ENCODE peak calls at places on chromosomes 2 and 18, in ten cellular contexts. One of them, this sample, is unnamed.

GRCh38 chr2:16281451-16282330 is 341.3 kb downstream of the MYCN start:
- DNase-seq in NCI-H446 treated with DMSO at 0.1 percent for 48 hours: no peak
- DNase-seq in GM13977: peak
- DNase-seq in SHP77 treated with DMSO at 0.1 percent for 48 hours: no peak
- DNase-seq in activated T-helper 1 cell treated with Interleukin-2 at 50 U/mL for 16 hours: no peak
- DNase-seq in H54: peak
- DNase-seq in activated gamma-delta T cell treated with Interleukin-2 at 50 U/mL for 16 hours: no peak
- DNase-seq in stimulated activated CD8-positive, alpha-beta memory T cell treated with anti-CD3 and anti-CD28 coated beads, Interleukin-4, amount 100 ng/mL, for 48 hours: no peak
- DNase-seq in cerebellum: peak
- DNase-seq in NCI-H774: no peak
- DNase-seq in this sample: peak

GRCh38 chr2:62014102-62014501 is 108.6 kb downstream of the COMMD1 start:
- DNase-seq in NCI-H446 treated with DMSO at 0.1 percent for 48 hours: peak
- DNase-seq in GM13977: no peak
- DNase-seq in SHP77 treated with DMSO at 0.1 percent for 48 hours: no peak
- DNase-seq in activated T-helper 1 cell treated with Interleukin-2 at 50 U/mL for 16 hours: no peak
- DNase-seq in H54: no peak
- DNase-seq in activated gamma-delta T cell treated with Interleukin-2 at 50 U/mL for 16 hours: no peak
- DNase-seq in stimulated activated CD8-positive, alpha-beta memory T cell treated with anti-CD3 and anti-CD28 coated beads, Interleukin-4, amount 100 ng/mL, for 48 hours: no peak
- DNase-seq in cerebellum: peak
- DNase-seq in NCI-H774: no peak
- DNase-seq in this sample: no peak

GRCh38 chr2:98032086-98032485 is 36.3 kb upstream of the TMEM131 start:
- DNase-seq in NCI-H446 treated with DMSO at 0.1 percent for 48 hours: no peak
- DNase-seq in GM13977: no peak
- DNase-seq in SHP77 treated with DMSO at 0.1 percent for 48 hours: no peak
- DNase-seq in activated T-helper 1 cell treated with Interleukin-2 at 50 U/mL for 16 hours: no peak
- DNase-seq in H54: no peak
- DNase-seq in activated gamma-delta T cell treated with Interleukin-2 at 50 U/mL for 16 hours: no peak
- DNase-seq in stimulated activated CD8-positive, alpha-beta memory T cell treated with anti-CD3 and anti-CD28 coated beads, Interleukin-4, amount 100 ng/mL, for 48 hours: no peak
- DNase-seq in cerebellum: no peak
- DNase-seq in NCI-H774: no peak
- DNase-seq in this sample: no peak

GRCh38 chr2:109612991-109613921 is 510 bp downstream of the SEPTIN10 start:
- DNase-seq in NCI-H446 treated with DMSO at 0.1 percent for 48 hours: no peak
- DNase-seq in GM13977: peak
- DNase-seq in SHP77 treated with DMSO at 0.1 percent for 48 hours: no peak
- DNase-seq in activated T-helper 1 cell treated with Interleukin-2 at 50 U/mL for 16 hours: no peak
- DNase-seq in H54: peak
- DNase-seq in activated gamma-delta T cell treated with Interleukin-2 at 50 U/mL for 16 hours: no peak
- DNase-seq in stimulated activated CD8-positive, alpha-beta memory T cell treated with anti-CD3 and anti-CD28 coated beads, Interleukin-4, amount 100 ng/mL, for 48 hours: no peak
- DNase-seq in cerebellum: peak
- DNase-seq in NCI-H774: peak
- DNase-seq in this sample: no peak

GRCh38 chr2:176827269-176827668 is 385.3 kb upstream of the HNRNPA3 start:
- DNase-seq in NCI-H446 treated with DMSO at 0.1 percent for 48 hours: no peak
- DNase-seq in GM13977: no peak
- DNase-seq in SHP77 treated with DMSO at 0.1 percent for 48 hours: no peak
- DNase-seq in activated T-helper 1 cell treated with Interleukin-2 at 50 U/mL for 16 hours: no peak
- DNase-seq in H54: no peak
- DNase-seq in activated gamma-delta T cell treated with Interleukin-2 at 50 U/mL for 16 hours: no peak
- DNase-seq in stimulated activated CD8-positive, alpha-beta memory T cell treated with anti-CD3 and anti-CD28 coated beads, Interleukin-4, amount 100 ng/mL, for 48 hours: peak
- DNase-seq in cerebellum: no peak
- DNase-seq in NCI-H774: no peak
- DNase-seq in this sample: no peak

GRCh38 chr2:183037660-183038340 is 457 bp downstream of the NCKAP1 start:
- DNase-seq in NCI-H446 treated with DMSO at 0.1 percent for 48 hours: no peak
- DNase-seq in GM13977: peak
- DNase-seq in SHP77 treated with DMSO at 0.1 percent for 48 hours: no peak
- DNase-seq in activated T-helper 1 cell treated with Interleukin-2 at 50 U/mL for 16 hours: peak
- DNase-seq in H54: peak
- DNase-seq in activated gamma-delta T cell treated with Interleukin-2 at 50 U/mL for 16 hours: peak
- DNase-seq in stimulated activated CD8-positive, alpha-beta memory T cell treated with anti-CD3 and anti-CD28 coated beads, Interleukin-4, amount 100 ng/mL, for 48 hours: peak
- DNase-seq in cerebellum: peak
- DNase-seq in NCI-H774: peak
- DNase-seq in this sample: peak

GRCh38 chr2:100321881-100322820 is at the start of gene LONRF2:
- DNase-seq in NCI-H446 treated with DMSO at 0.1 percent for 48 hours: no peak
- DNase-seq in GM13977: peak
- DNase-seq in SHP77 treated with DMSO at 0.1 percent for 48 hours: peak
- DNase-seq in activated T-helper 1 cell treated with Interleukin-2 at 50 U/mL for 16 hours: no peak
- DNase-seq in H54: peak
- DNase-seq in activated gamma-delta T cell treated with Interleukin-2 at 50 U/mL for 16 hours: no peak
- DNase-seq in stimulated activated CD8-positive, alpha-beta memory T cell treated with anti-CD3 and anti-CD28 coated beads, Interleukin-4, amount 100 ng/mL, for 48 hours: peak
- DNase-seq in cerebellum: peak
- DNase-seq in NCI-H774: peak
- DNase-seq in this sample: peak

GRCh38 chr18:22868831-22869230 is 64.3 kb upstream of the RBBP8 start:
- DNase-seq in NCI-H446 treated with DMSO at 0.1 percent for 48 hours: no peak
- DNase-seq in GM13977: no peak
- DNase-seq in SHP77 treated with DMSO at 0.1 percent for 48 hours: no peak
- DNase-seq in activated T-helper 1 cell treated with Interleukin-2 at 50 U/mL for 16 hours: no peak
- DNase-seq in H54: no peak
- DNase-seq in activated gamma-delta T cell treated with Interleukin-2 at 50 U/mL for 16 hours: no peak
- DNase-seq in stimulated activated CD8-positive, alpha-beta memory T cell treated with anti-CD3 and anti-CD28 coated beads, Interleukin-4, amount 100 ng/mL, for 48 hours: no peak
- DNase-seq in cerebellum: no peak
- DNase-seq in NCI-H774: no peak
- DNase-seq in this sample: no peak

GRCh38 chr2:202039278-202040100 is 5.8 kb downstream of the FZD7 start:
- DNase-seq in NCI-H446 treated with DMSO at 0.1 percent for 48 hours: no peak
- DNase-seq in GM13977: no peak
- DNase-seq in SHP77 treated with DMSO at 0.1 percent for 48 hours: no peak
- DNase-seq in activated T-helper 1 cell treated with Interleukin-2 at 50 U/mL for 16 hours: no peak
- DNase-seq in H54: no peak
- DNase-seq in activated gamma-delta T cell treated with Interleukin-2 at 50 U/mL for 16 hours: no peak
- DNase-seq in stimulated activated CD8-positive, alpha-beta memory T cell treated with anti-CD3 and anti-CD28 coated beads, Interleukin-4, amount 100 ng/mL, for 48 hours: no peak
- DNase-seq in cerebellum: no peak
- DNase-seq in NCI-H774: no peak
- DNase-seq in this sample: no peak

GRCh38 chr2:221554769-221555510 is 17.2 kb downstream of the EPHA4 start:
- DNase-seq in NCI-H446 treated with DMSO at 0.1 percent for 48 hours: no peak
- DNase-seq in GM13977: peak
- DNase-seq in SHP77 treated with DMSO at 0.1 percent for 48 hours: no peak
- DNase-seq in activated T-helper 1 cell treated with Interleukin-2 at 50 U/mL for 16 hours: no peak
- DNase-seq in H54: no peak
- DNase-seq in activated gamma-delta T cell treated with Interleukin-2 at 50 U/mL for 16 hours: no peak
- DNase-seq in stimulated activated CD8-positive, alpha-beta memory T cell treated with anti-CD3 and anti-CD28 coated beads, Interleukin-4, amount 100 ng/mL, for 48 hours: no peak
- DNase-seq in cerebellum: peak
- DNase-seq in NCI-H774: no peak
- DNase-seq in this sample: no peak

GRCh38 chr2:232437130-232437620 is 18.8 kb upstream of the ALPI start:
- DNase-seq in NCI-H446 treated with DMSO at 0.1 percent for 48 hours: no peak
- DNase-seq in GM13977: no peak
- DNase-seq in SHP77 treated with DMSO at 0.1 percent for 48 hours: no peak
- DNase-seq in activated T-helper 1 cell treated with Interleukin-2 at 50 U/mL for 16 hours: no peak
- DNase-seq in H54: no peak
- DNase-seq in activated gamma-delta T cell treated with Interleukin-2 at 50 U/mL for 16 hours: no peak
- DNase-seq in stimulated activated CD8-positive, alpha-beta memory T cell treated with anti-CD3 and anti-CD28 coated beads, Interleukin-4, amount 100 ng/mL, for 48 hours: no peak
- DNase-seq in cerebellum: no peak
- DNase-seq in NCI-H774: no peak
- DNase-seq in this sample: no peak

GRCh38 chr18:43278401-43278800 is 1.1 kb upstream of the SYT4 start:
- DNase-seq in NCI-H446 treated with DMSO at 0.1 percent for 48 hours: peak
- DNase-seq in GM13977: no peak
- DNase-seq in SHP77 treated with DMSO at 0.1 percent for 48 hours: no peak
- DNase-seq in activated T-helper 1 cell treated with Interleukin-2 at 50 U/mL for 16 hours: no peak
- DNase-seq in H54: no peak
- DNase-seq in activated gamma-delta T cell treated with Interleukin-2 at 50 U/mL for 16 hours: no peak
- DNase-seq in stimulated activated CD8-positive, alpha-beta memory T cell treated with anti-CD3 and anti-CD28 coated beads, Interleukin-4, amount 100 ng/mL, for 48 hours: no peak
- DNase-seq in cerebellum: peak
- DNase-seq in NCI-H774: no peak
- DNase-seq in this sample: no peak

GRCh38 chr2:11111811-11112425 is 43.3 kb upstream of the SLC66A3 start:
- DNase-seq in NCI-H446 treated with DMSO at 0.1 percent for 48 hours: no peak
- DNase-seq in GM13977: no peak
- DNase-seq in SHP77 treated with DMSO at 0.1 percent for 48 hours: peak
- DNase-seq in activated T-helper 1 cell treated with Interleukin-2 at 50 U/mL for 16 hours: no peak
- DNase-seq in H54: no peak
- DNase-seq in activated gamma-delta T cell treated with Interleukin-2 at 50 U/mL for 16 hours: no peak
- DNase-seq in stimulated activated CD8-positive, alpha-beta memory T cell treated with anti-CD3 and anti-CD28 coated beads, Interleukin-4, amount 100 ng/mL, for 48 hours: peak
- DNase-seq in cerebellum: no peak
- DNase-seq in NCI-H774: no peak
- DNase-seq in this sample: no peak

GRCh38 chr18:57627488-57627887 is 5.9 kb upstream of the NARS1 start:
- DNase-seq in NCI-H446 treated with DMSO at 0.1 percent for 48 hours: no peak
- DNase-seq in GM13977: no peak
- DNase-seq in SHP77 treated with DMSO at 0.1 percent for 48 hours: no peak
- DNase-seq in activated T-helper 1 cell treated with Interleukin-2 at 50 U/mL for 16 hours: no peak
- DNase-seq in H54: no peak
- DNase-seq in activated gamma-delta T cell treated with Interleukin-2 at 50 U/mL for 16 hours: no peak
- DNase-seq in stimulated activated CD8-positive, alpha-beta memory T cell treated with anti-CD3 and anti-CD28 coated beads, Interleukin-4, amount 100 ng/mL, for 48 hours: no peak
- DNase-seq in cerebellum: no peak
- DNase-seq in NCI-H774: no peak
- DNase-seq in this sample: no peak

GRCh38 chr2:120743657-120744056 is 8.0 kb downstream of the GLI2 start:
- DNase-seq in NCI-H446 treated with DMSO at 0.1 percent for 48 hours: no peak
- DNase-seq in GM13977: no peak
- DNase-seq in SHP77 treated with DMSO at 0.1 percent for 48 hours: no peak
- DNase-seq in activated T-helper 1 cell treated with Interleukin-2 at 50 U/mL for 16 hours: no peak
- DNase-seq in H54: no peak
- DNase-seq in activated gamma-delta T cell treated with Interleukin-2 at 50 U/mL for 16 hours: no peak
- DNase-seq in stimulated activated CD8-positive, alpha-beta memory T cell treated with anti-CD3 and anti-CD28 coated beads, Interleukin-4, amount 100 ng/mL, for 48 hours: peak
- DNase-seq in cerebellum: no peak
- DNase-seq in NCI-H774: no peak
- DNase-seq in this sample: no peak

GRCh38 chr2:52877703-52878102 is 889.9 kb upstream of the CHAC2 start:
- DNase-seq in NCI-H446 treated with DMSO at 0.1 percent for 48 hours: no peak
- DNase-seq in GM13977: no peak
- DNase-seq in SHP77 treated with DMSO at 0.1 percent for 48 hours: no peak
- DNase-seq in activated T-helper 1 cell treated with Interleukin-2 at 50 U/mL for 16 hours: no peak
- DNase-seq in H54: no peak
- DNase-seq in activated gamma-delta T cell treated with Interleukin-2 at 50 U/mL for 16 hours: no peak
- DNase-seq in stimulated activated CD8-positive, alpha-beta memory T cell treated with anti-CD3 and anti-CD28 coated beads, Interleukin-4, amount 100 ng/mL, for 48 hours: no peak
- DNase-seq in cerebellum: no peak
- DNase-seq in NCI-H774: peak
- DNase-seq in this sample: no peak

GRCh38 chr2:202450785-202451184 is 74.7 kb downstream of the BMPR2 start:
- DNase-seq in NCI-H446 treated with DMSO at 0.1 percent for 48 hours: no peak
- DNase-seq in GM13977: no peak
- DNase-seq in SHP77 treated with DMSO at 0.1 percent for 48 hours: no peak
- DNase-seq in activated T-helper 1 cell treated with Interleukin-2 at 50 U/mL for 16 hours: no peak
- DNase-seq in H54: no peak
- DNase-seq in activated gamma-delta T cell treated with Interleukin-2 at 50 U/mL for 16 hours: no peak
- DNase-seq in stimulated activated CD8-positive, alpha-beta memory T cell treated with anti-CD3 and anti-CD28 coated beads, Interleukin-4, amount 100 ng/mL, for 48 hours: no peak
- DNase-seq in cerebellum: no peak
- DNase-seq in NCI-H774: no peak
- DNase-seq in this sample: no peak

GRCh38 chr2:150742094-150742493 is 254.6 kb upstream of the RND3 start:
- DNase-seq in NCI-H446 treated with DMSO at 0.1 percent for 48 hours: no peak
- DNase-seq in GM13977: no peak
- DNase-seq in SHP77 treated with DMSO at 0.1 percent for 48 hours: no peak
- DNase-seq in activated T-helper 1 cell treated with Interleukin-2 at 50 U/mL for 16 hours: no peak
- DNase-seq in H54: no peak
- DNase-seq in activated gamma-delta T cell treated with Interleukin-2 at 50 U/mL for 16 hours: no peak
- DNase-seq in stimulated activated CD8-positive, alpha-beta memory T cell treated with anti-CD3 and anti-CD28 coated beads, Interleukin-4, amount 100 ng/mL, for 48 hours: no peak
- DNase-seq in cerebellum: no peak
- DNase-seq in NCI-H774: no peak
- DNase-seq in this sample: no peak

GRCh38 chr18:7757175-7757574 is 190.1 kb downstream of the PTPRM start:
- DNase-seq in NCI-H446 treated with DMSO at 0.1 percent for 48 hours: no peak
- DNase-seq in GM13977: no peak
- DNase-seq in SHP77 treated with DMSO at 0.1 percent for 48 hours: no peak
- DNase-seq in activated T-helper 1 cell treated with Interleukin-2 at 50 U/mL for 16 hours: no peak
- DNase-seq in H54: no peak
- DNase-seq in activated gamma-delta T cell treated with Interleukin-2 at 50 U/mL for 16 hours: no peak
- DNase-seq in stimulated activated CD8-positive, alpha-beta memory T cell treated with anti-CD3 and anti-CD28 coated beads, Interleukin-4, amount 100 ng/mL, for 48 hours: no peak
- DNase-seq in cerebellum: no peak
- DNase-seq in NCI-H774: no peak
- DNase-seq in this sample: no peak

GRCh38 chr2:116975580-116975979 is 838.9 kb upstream of the DDX18 start:
- DNase-seq in NCI-H446 treated with DMSO at 0.1 percent for 48 hours: no peak
- DNase-seq in GM13977: no peak
- DNase-seq in SHP77 treated with DMSO at 0.1 percent for 48 hours: no peak
- DNase-seq in activated T-helper 1 cell treated with Interleukin-2 at 50 U/mL for 16 hours: no peak
- DNase-seq in H54: no peak
- DNase-seq in activated gamma-delta T cell treated with Interleukin-2 at 50 U/mL for 16 hours: no peak
- DNase-seq in stimulated activated CD8-positive, alpha-beta memory T cell treated with anti-CD3 and anti-CD28 coated beads, Interleukin-4, amount 100 ng/mL, for 48 hours: no peak
- DNase-seq in cerebellum: no peak
- DNase-seq in NCI-H774: no peak
- DNase-seq in this sample: no peak

GRCh38 chr2:223222397-223222796 is 170.4 kb downstream of the KCNE4 start:
- DNase-seq in NCI-H446 treated with DMSO at 0.1 percent for 48 hours: no peak
- DNase-seq in GM13977: no peak
- DNase-seq in SHP77 treated with DMSO at 0.1 percent for 48 hours: no peak
- DNase-seq in activated T-helper 1 cell treated with Interleukin-2 at 50 U/mL for 16 hours: no peak
- DNase-seq in H54: no peak
- DNase-seq in activated gamma-delta T cell treated with Interleukin-2 at 50 U/mL for 16 hours: no peak
- DNase-seq in stimulated activated CD8-positive, alpha-beta memory T cell treated with anti-CD3 and anti-CD28 coated beads, Interleukin-4, amount 100 ng/mL, for 48 hours: no peak
- DNase-seq in cerebellum: no peak
- DNase-seq in NCI-H774: no peak
- DNase-seq in this sample: no peak